ENCODE peak calls at places on chromosomes 5 and 9, in four cellular contexts. G, U, C and P are unnamed samples.

GRCh38 chr9:38486056-38486455 is 61.8 kb upstream of the IGFBPL1 start:
- DNase-seq in G (no peak), U (no peak), C (no peak), P (no peak)

GRCh38 chr9:14097215-14097614 is 216.7 kb downstream of the NFIB start:
- DNase-seq in G (no peak), U (peak; percentile 30), C (no peak), P (peak; percentile 12)

GRCh38 chr5:39578887-39579497 is 154.2 kb upstream of the DAB2 start:
- DNase-seq in G (no peak), U (no peak), C (no peak), P (peak; percentile 23)

GRCh38 chr9:13228431-13228830 is 51.1 kb downstream of the MPDZ start:
- DNase-seq in G (no peak), U (no peak), C (no peak), P (no peak)

GRCh38 chr9:34554211-34555001 is 31.6 kb upstream of the ENHO start:
- DNase-seq in G (no peak), U (no peak), C (no peak), P (no peak)

GRCh38 chr9:104875897-104876296 is 52.1 kb downstream of the ABCA1 start:
- DNase-seq in G (no peak), U (no peak), C (no peak), P (no peak)

GRCh38 chr9:77455312-77455927 is 192.7 kb downstream of the GNA14 start:
- DNase-seq in G (peak; percentile 44), U (peak; percentile 73), C (no peak), P (peak; percentile 48)

GRCh38 chr9:120625222-120625621 is 45.3 kb upstream of the CDK5RAP2 start:
- DNase-seq in G (no peak), U (no peak), C (no peak), P (no peak)

GRCh38 chr5:172801184-172801671 is 30.2 kb upstream of the DUSP1 start:
- DNase-seq in G (no peak), U (peak; percentile 48), C (no peak), P (no peak)

GRCh38 chr5:137699291-137700281 is 36.3 kb downstream of the KLHL3 start:
- DNase-seq in G (no peak), U (no peak), C (no peak), P (no peak)

GRCh38 chr9:4413856-4414255 is 76.4 kb upstream of the SLC1A1 start:
- DNase-seq in G (no peak), U (no peak), C (no peak), P (no peak)

GRCh38 chr5:146048994-146049703 is 56.2 kb downstream of the PLAC8L1 start:
- DNase-seq in G (peak; percentile 77), U (peak; percentile 78), C (no peak), P (peak; percentile 75)

GRCh38 chr5:112735702-112736101 is 2.0 kb upstream of the APC start:
- DNase-seq in G (no peak), U (no peak), C (no peak), P (no peak)

GRCh38 chr9:135655317-135656003 is 7.6 kb upstream of the LCN9 start:
- DNase-seq in G (no peak), U (no peak), C (no peak), P (no peak)

GRCh38 chr9:94259077-94259847 is at the start of gene ZNF169:
- DNase-seq in G (peak; percentile 87), U (peak; percentile 85), C (peak; percentile 68), P (peak; percentile 87)

GRCh38 chr5:141488591-141489478 is at the start of gene PCDHGC5:
- DNase-seq in G (no peak), U (no peak), C (no peak), P (no peak)

GRCh38 chr5:93890657-93891056 is 149.3 kb upstream of the POU5F2 start:
- DNase-seq in G (no peak), U (no peak), C (no peak), P (no peak)

GRCh38 chr5:39755986-39756385 is 331.2 kb upstream of the DAB2 start:
- DNase-seq in G (no peak), U (peak; percentile 11), C (no peak), P (peak; percentile 89)

GRCh38 chr5:95619096-95619495 is 791 bp upstream of the GPR150 start:
- DNase-seq in G (no peak), U (no peak), C (no peak), P (no peak)

GRCh38 chr9:91042541-91042940 is 240.9 kb downstream of the SYK start:
- DNase-seq in G (no peak), U (no peak), C (no peak), P (no peak)

GRCh38 chr9:81499021-81499454 is 190.3 kb downstream of the TLE1 start:
- DNase-seq in G (no peak), U (no peak), C (no peak), P (no peak)

GRCh38 chr9:110180713-110181434 is 27.1 kb downstream of the C9orf152 start:
- DNase-seq in G (no peak), U (peak; percentile 3), C (no peak), P (no peak)